ENCODE peak calls at places on chromosomes 6 and 20, in six cellular contexts. W, E, A, J, Z and Q are unnamed samples.
A peak's percentile ranks its signal among the peaks of the same experiment; 100 is the strongest.

GRCh38 chr20:35515949-35516645 is 13.4 kb downstream of the C20orf173 start:
- DNase-seq in W (no peak), E (no peak), A (no peak), J (peak; percentile 71), Z (no peak), Q (peak; percentile 38)

GRCh38 chr20:32560989-32561830 is 23.9 kb downstream of the NOL4L start:
- DNase-seq in W (peak; percentile 69), E (no peak), A (peak; percentile 90), J (no peak), Z (no peak), Q (no peak)

GRCh38 chr6:77133031-77133430 is 330.3 kb downstream of the HTR1B start:
- DNase-seq in W (no peak), E (no peak), A (no peak), J (no peak), Z (no peak), Q (no peak)

GRCh38 chr6:127886603-127887002 is 14.3 kb downstream of the THEMIS start:
- DNase-seq in W (no peak), E (no peak), A (no peak), J (no peak), Z (no peak), Q (no peak)

GRCh38 chr6:136365781-136366354 is 76.2 kb upstream of the BCLAF1 start:
- DNase-seq in W (peak; percentile 35), E (peak; percentile 25), A (no peak), J (peak; percentile 50), Z (no peak), Q (no peak)

GRCh38 chr6:161265975-161266374 is 7.9 kb downstream of the AGPAT4 start:
- DNase-seq in W (no peak), E (no peak), A (no peak), J (no peak), Z (no peak), Q (no peak)

GRCh38 chr6:17367868-17368267 is 25.5 kb upstream of the CAP2 start:
- DNase-seq in W (no peak), E (no peak), A (no peak), J (no peak), Z (no peak), Q (no peak)

GRCh38 chr6:25125736-25126135 is 153.4 kb upstream of the CARMIL1 start:
- DNase-seq in W (no peak), E (no peak), A (no peak), J (no peak), Z (no peak), Q (no peak)

GRCh38 chr6:127933852-127934840 is 33.3 kb upstream of the THEMIS start:
- DNase-seq in W (no peak), E (no peak), A (no peak), J (no peak), Z (no peak), Q (no peak)

GRCh38 chr6:87436435-87436834 is 28.7 kb downstream of the CFAP206 start:
- DNase-seq in W (no peak), E (no peak), A (no peak), J (peak; percentile 55), Z (peak; percentile 7), Q (peak; percentile 37)

GRCh38 chr6:84072452-84072997 is 39.0 kb downstream of the MRAP2 start:
- DNase-seq in W (no peak), E (no peak), A (no peak), J (no peak), Z (no peak), Q (no peak)

GRCh38 chr20:43925215-43925614 is 10.6 kb downstream of the TOX2 start:
- DNase-seq in W (no peak), E (no peak), A (no peak), J (no peak), Z (no peak), Q (no peak)

GRCh38 chr6:1382883-1383728 is 6.3 kb upstream of the FOXF2 start:
- DNase-seq in W (no peak), E (no peak), A (peak; percentile 4), J (no peak), Z (no peak), Q (no peak)

GRCh38 chr20:53707341-53708102 is 113.9 kb upstream of the ZNF217 start:
- DNase-seq in W (no peak), E (no peak), A (no peak), J (peak; percentile 10), Z (no peak), Q (no peak)

GRCh38 chr6:13794184-13794583 is 20.2 kb downstream of the MCUR1 start:
- DNase-seq in W (no peak), E (no peak), A (no peak), J (no peak), Z (no peak), Q (peak; percentile 28)

GRCh38 chr20:44594730-44595129 is 12.4 kb downstream of the PKIG start:
- DNase-seq in W (no peak), E (no peak), A (no peak), J (peak; percentile 65), Z (no peak), Q (peak; percentile 46)

GRCh38 chr6:131163886-131164285 is 28.6 kb downstream of the AKAP7 start:
- DNase-seq in W (no peak), E (no peak), A (no peak), J (peak; percentile 32), Z (no peak), Q (no peak)

GRCh38 chr6:42194056-42194455 is 700 bp downstream of the GUCA1B start:
- DNase-seq in W (no peak), E (no peak), A (no peak), J (no peak), Z (no peak), Q (no peak)

GRCh38 chr20:3239026-3239866 is at the start of gene SLC4A11:
- DNase-seq in W (peak; percentile 29), E (no peak), A (peak; percentile 64), J (peak; percentile 72), Z (no peak), Q (peak; percentile 80)

GRCh38 chr6:17431581-17431980 is 38.2 kb downstream of the CAP2 start:
- DNase-seq in W (no peak), E (no peak), A (no peak), J (peak; percentile 76), Z (no peak), Q (no peak)

GRCh38 chr20:6940052-6940451 is 172.6 kb downstream of the BMP2 start:
- DNase-seq in W (no peak), E (no peak), A (no peak), J (peak; percentile 0), Z (no peak), Q (peak; percentile 48)

GRCh38 chr6:142872376-142872775 is 72.6 kb downstream of the HIVEP2 start:
- DNase-seq in W (no peak), E (no peak), A (no peak), J (no peak), Z (no peak), Q (no peak)

GRCh38 chr6:7106215-7106751 is 1.5 kb upstream of the RREB1 start:
- DNase-seq in W (no peak), E (no peak), A (no peak), J (no peak), Z (no peak), Q (no peak)

GRCh38 chr20:7217606-7218005 is 450.1 kb downstream of the BMP2 start:
- DNase-seq in W (no peak), E (no peak), A (no peak), J (no peak), Z (no peak), Q (no peak)

GRCh38 chr6:41727705-41728072 is 7.7 kb downstream of the TFEB start:
- DNase-seq in W (no peak), E (no peak), A (no peak), J (no peak), Z (no peak), Q (no peak)

GRCh38 chr6:72646604-72647485 is 25.0 kb downstream of the KCNQ5 start:
- DNase-seq in W (no peak), E (no peak), A (no peak), J (no peak), Z (no peak), Q (no peak)

GRCh38 chr6:90131614-90132423 is 164.8 kb downstream of the BACH2 start:
- DNase-seq in W (no peak), E (no peak), A (no peak), J (no peak), Z (no peak), Q (no peak)

GRCh38 chr6:44051516-44051915 is 75.7 kb downstream of the MRPL14 start:
- DNase-seq in W (no peak), E (no peak), A (no peak), J (peak; percentile 65), Z (no peak), Q (no peak)

GRCh38 chr6:26071135-26071534 is 16.1 kb upstream of the HFE start:
- DNase-seq in W (no peak), E (no peak), A (no peak), J (peak; percentile 49), Z (no peak), Q (no peak)

GRCh38 chr6:42313941-42314570 is 96.4 kb upstream of the MRPS10 start:
- DNase-seq in W (no peak), E (no peak), A (no peak), J (no peak), Z (no peak), Q (no peak)

GRCh38 chr6:169571123-169571962 is 130.5 kb downstream of the WDR27 start:
- DNase-seq in W (no peak), E (no peak), A (no peak), J (no peak), Z (no peak), Q (peak; percentile 2)

GRCh38 chr20:38730989-38731737 is 6.9 kb downstream of the SLC32A1 start:
- DNase-seq in W (peak; percentile 63), E (no peak), A (peak; percentile 88), J (peak; percentile 70), Z (peak; percentile 54), Q (peak; percentile 79)

GRCh38 chr6:72938104-72938503 is 287.2 kb downstream of the KHDC1L start:
- DNase-seq in W (no peak), E (no peak), A (no peak), J (no peak), Z (no peak), Q (no peak)

GRCh38 chr20:8161262-8162071 is 29.4 kb downstream of the PLCB1 start:
- DNase-seq in W (no peak), E (no peak), A (peak; percentile 6), J (no peak), Z (no peak), Q (no peak)

GRCh38 chr6:43339168-43339567 is 30.3 kb downstream of the ZNF318 start:
- DNase-seq in W (no peak), E (no peak), A (no peak), J (no peak), Z (no peak), Q (no peak)

GRCh38 chr20:19936801-19937583 is 80.2 kb upstream of the NAA20 start:
- DNase-seq in W (no peak), E (no peak), A (no peak), J (peak; percentile 44), Z (no peak), Q (no peak)

GRCh38 chr6:155066371-155066770 is 71.3 kb downstream of the TIAM2 start:
- DNase-seq in W (no peak), E (no peak), A (no peak), J (no peak), Z (no peak), Q (no peak)